ENCODE peak calls at places on chromosome 22, in six cellular contexts. Z is K562, C is HCT116, N is GM23248, J is Karpas-422, S is fibroblast of lung. F is an unnamed sample.

GRCh38 chr22:20456064-20456721 is 18.6 kb upstream of the SCARF2 start:
- DNase-seq in S (peak; percentile 83), C (peak; percentile 54), J (peak; percentile 91), Z (peak; percentile 98), N (peak; percentile 93), F (peak; percentile 92)

GRCh38 chr22:39289445-39290247 is 29.8 kb downstream of the RPL3 start:
- DNase-seq in N (no peak), S (no peak), Z (no peak), J (no peak), C (no peak), F (no peak)

GRCh38 chr22:40721266-40721665 is 42.0 kb downstream of the MCHR1 start:
- DNase-seq in N (peak; percentile 63), Z (no peak), J (no peak), S (peak; percentile 79), C (no peak), F (peak; percentile 37)

GRCh38 chr22:38276161-38276560 is 3.4 kb upstream of the TMEM184B start:
- DNase-seq in S (no peak), Z (no peak), C (no peak), N (no peak), J (no peak), F (no peak)

GRCh38 chr22:30425327-30425615 is 297 bp upstream of the MTFP1 start:
- DNase-seq in Z (no peak), J (no peak), S (no peak), N (no peak), C (no peak), F (no peak)

GRCh38 chr22:44159811-44160210 is 20.9 kb upstream of the PARVG start:
- DNase-seq in C (no peak), N (peak; percentile 51), Z (no peak), S (peak; percentile 18), J (no peak), F (no peak)

GRCh38 chr22:45320326-45320976 is 10.7 kb downstream of the FAM118A start:
- DNase-seq in C (no peak), Z (no peak), S (no peak), J (no peak), N (peak; percentile 58), F (no peak)

GRCh38 chr22:21972293-21972779 is 10.3 kb downstream of the TOP3B start:
- DNase-seq in J (peak; percentile 86), N (peak; percentile 60), S (no peak), Z (peak; percentile 98), C (no peak), F (peak; percentile 66)

GRCh38 chr22:50415426-50415825 is 59.4 kb downstream of the SBF1 start:
- DNase-seq in C (no peak), J (no peak), Z (no peak), S (no peak), N (no peak), F (no peak)

GRCh38 chr22:21736084-21736642 is 569 bp upstream of the YPEL1 start:
- DNase-seq in Z (no peak), S (no peak), N (no peak), J (no peak), C (no peak), F (no peak)

GRCh38 chr22:21009638-21010425 is 5.1 kb upstream of the P2RX6 start:
- DNase-seq in N (peak; percentile 70), S (peak; percentile 48), J (peak; percentile 88), Z (peak; percentile 87), C (no peak), F (peak; percentile 88)

GRCh38 chr22:37240941-37241320 is 3.1 kb downstream of the RAC2 start:
- DNase-seq in S (no peak), Z (no peak), C (no peak), J (no peak), N (no peak), F (no peak)

GRCh38 chr22:27391092-27391770 is 410.3 kb downstream of the MN1 start:
- DNase-seq in N (peak; percentile 12), Z (no peak), S (peak; percentile 35), C (no peak), J (no peak), F (peak; percentile 35)

GRCh38 chr22:39727541-39727940 is 157.0 kb downstream of the CACNA1I start:
- DNase-seq in S (no peak), N (no peak), C (no peak), Z (no peak), J (no peak), F (no peak)

GRCh38 chr22:30985561-30986208 is 16.6 kb downstream of the TUG1 start:
- DNase-seq in S (no peak), Z (no peak), J (peak; percentile 38), C (no peak), N (no peak), F (no peak)

GRCh38 chr22:40415531-40416266 is 45.3 kb downstream of the SGSM3 start:
- DNase-seq in Z (no peak), S (no peak), N (no peak), C (no peak), J (peak; percentile 93), F (no peak)

GRCh38 chr22:31477329-31477728 is 12.3 kb downstream of the EIF4ENIF1 start:
- DNase-seq in S (no peak), Z (no peak), N (no peak), J (no peak), C (no peak), F (no peak)

GRCh38 chr22:49936973-49937757 is 18.7 kb downstream of the CRELD2 start:
- DNase-seq in N (no peak), S (peak; percentile 8), Z (no peak), J (no peak), C (no peak), F (no peak)

GRCh38 chr22:29988719-29989118 is 91.5 kb upstream of the HORMAD2 start:
- DNase-seq in N (no peak), J (no peak), Z (no peak), S (no peak), C (no peak), F (no peak)

GRCh38 chr22:37186228-37186996 is 1.6 kb downstream of the C1QTNF6 start:
- DNase-seq in C (peak; percentile 97), S (peak; percentile 84), N (peak; percentile 58), Z (peak; percentile 86), J (peak; percentile 94), F (peak; percentile 61)

GRCh38 chr22:39932918-39933649 is 27.1 kb upstream of the TMA7B start:
- DNase-seq in C (peak; percentile 35), S (no peak), J (peak; percentile 87), N (peak; percentile 36), Z (peak; percentile 73), F (peak; percentile 90)

GRCh38 chr22:27554106-27554814 is 247.3 kb downstream of the MN1 start:
- DNase-seq in C (no peak), S (peak; percentile 66), J (no peak), Z (no peak), N (peak; percentile 72), F (peak; percentile 40)

GRCh38 chr22:21754523-21755128 is 19.0 kb upstream of the YPEL1 start:
- DNase-seq in N (peak; percentile 44), C (no peak), S (peak; percentile 12), Z (peak; percentile 100), J (peak; percentile 82), F (no peak)

GRCh38 chr22:29268511-29269229 is 602 bp downstream of the EWSR1 start:
- DNase-seq in S (peak; percentile 70), J (peak; percentile 70), C (peak; percentile 1), Z (peak; percentile 42), N (peak; percentile 86), F (peak; percentile 86)

GRCh38 chr22:37563153-37564081 is 3.1 kb downstream of the CDC42EP1 start:
- DNase-seq in C (peak; percentile 57), Z (peak; percentile 58), S (peak; percentile 97), J (no peak), N (peak; percentile 98), F (no peak)

GRCh38 chr22:46798041-46798365 is 35.6 kb downstream of the TBC1D22A start:
- DNase-seq in J (no peak), N (no peak), Z (no peak), S (no peak), C (no peak), F (no peak)

GRCh38 chr22:46795845-46796565 is 33.6 kb downstream of the TBC1D22A start:
- DNase-seq in N (no peak), J (no peak), S (no peak), Z (no peak), C (no peak), F (no peak)

GRCh38 chr22:46796566-46797195 is 34.2 kb downstream of the TBC1D22A start:
- DNase-seq in J (no peak), C (no peak), Z (no peak), N (no peak), S (no peak), F (no peak)

GRCh38 chr22:46798366-46799057 is 36.1 kb downstream of the TBC1D22A start:
- DNase-seq in S (peak; percentile 57), C (peak; percentile 29), Z (peak; percentile 65), J (peak; percentile 94), N (peak; percentile 83), F (peak; percentile 82)

GRCh38 chr22:46797355-46797754 is 34.9 kb downstream of the TBC1D22A start:
- DNase-seq in C (no peak), J (peak; percentile 85), S (peak; percentile 29), Z (no peak), N (peak; percentile 31), F (no peak)
- H4K20me1 ChIP-seq in C (no peaks in the 10 kb centered on the region), J (peaks cover 19% of the 10 kb centered on the region), S (no peaks in the 10 kb centered on the region), Z (peaks cover 6% of the 10 kb centered on the region), N (no peaks in the 10 kb centered on the region), F (peaks cover 5% of the 10 kb centered on the region)

GRCh38 chr22:32744560-32744959 is 56.9 kb upstream of the TIMP3 start:
- DNase-seq in J (no peak), N (no peak), Z (no peak), S (no peak), C (no peak), F (no peak)

GRCh38 chr22:32746715-32747114 is 54.8 kb upstream of the TIMP3 start:
- DNase-seq in Z (no peak), J (no peak), N (no peak), S (no peak), C (no peak), F (no peak)

GRCh38 chr22:32747588-32747987 is 53.9 kb upstream of the TIMP3 start:
- DNase-seq in C (no peak), N (no peak), Z (no peak), J (no peak), S (no peak), F (no peak)

GRCh38 chr22:32745996-32746322 is 55.5 kb upstream of the TIMP3 start:
- DNase-seq in S (peak; percentile 18), Z (no peak), J (no peak), N (no peak), C (no peak), F (no peak)

GRCh38 chr22:32745251-32745995 is 56.1 kb upstream of the TIMP3 start:
- DNase-seq in J (no peak), S (peak; percentile 78), N (peak; percentile 72), Z (no peak), C (peak; percentile 70), F (peak; percentile 71)
- H3K4me3 ChIP-seq in J (no peak overlapping the region), S (no peak overlapping the region), N (peak overlapping the region; percentile 57), Z (no peak overlapping the region), C (peak overlapping the region; percentile 33), F (no peak overlapping the region)

DNA sequence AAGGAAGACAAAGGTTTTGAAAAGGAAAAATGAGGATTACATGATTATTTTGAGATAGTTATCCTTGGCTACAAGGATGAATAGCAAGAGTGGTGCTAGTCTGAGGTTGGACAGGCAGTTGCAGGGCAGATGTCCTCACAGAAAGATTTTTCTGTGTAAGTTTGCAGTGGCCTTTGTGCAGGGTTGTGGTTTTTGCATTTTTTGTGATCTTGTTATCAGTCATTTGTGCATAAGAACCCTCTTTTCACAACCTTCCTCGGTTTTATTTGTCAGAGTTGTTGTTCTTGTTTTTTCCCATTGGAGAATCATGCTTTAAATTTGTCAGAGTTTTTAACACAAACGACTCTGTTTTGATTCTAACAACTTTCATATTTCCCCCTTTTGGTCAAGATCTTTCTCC is 1.4 kb downstream of the CCDC134 start:
- DNase-seq in Z (no peak), S (no peak), N (no peak), J (no peak), C (no peak), F (no peak)
- H3K9ac ChIP-seq in Z (peak overlapping the region; percentile 84), S (no peak overlapping the region), N (peak overlapping the region; percentile 84), J (peak overlapping the region; percentile 81), C (peak overlapping the region; percentile 85), F (no peak overlapping the region)

GRCh38 chr22:17422736-17423343 is 53.6 kb downstream of the CECR2 start:
- DNase-seq in S (no peak), N (no peak), J (no peak), Z (no peak), C (no peak), F (no peak)
- H4K20me1 ChIP-seq in S (no peaks in the 10 kb centered on the region), N (no peaks in the 10 kb centered on the region), J (no peaks in the 10 kb centered on the region), Z (peaks cover 5% of the 10 kb centered on the region), C (no peaks in the 10 kb centered on the region), F (peaks cover 97% of the 10 kb centered on the region)

F was measured in neural progenitor cell.